ENCODE peak calls at places on chromosomes 6 and 20, in eight cellular contexts. C is stimulated activated CD4-positive, alpha-beta T cell treated with anti-CD3 and anti-CD28 coated beads, Interleukin-1b, Interleukin-23, amount 100 ng/mL, for 1 hour; V is CD8-positive, alpha-beta T cell; H is ureter; A is erythroblast; T is memory B cell; Y is HS-27A; M is AG04450. F is an unnamed sample.

GRCh38 chr6:328184-328670 is 35.9 kb downstream of the DUSP22 start:
- DNase-seq in A (no peak), H (peak; percentile 74), Y (no peak), T (no peak), V (no peak), M (peak; percentile 70), C (no peak), F (no peak)

GRCh38 chr20:19212524-19213502 is at the start of gene SLC24A3:
- DNase-seq in A (peak; percentile 87), H (peak; percentile 86), Y (no peak), M (no peak), C (no peak), V (no peak), T (no peak), F (peak; percentile 92)

GRCh38 chr6:146990821-146991798 is 213.1 kb upstream of the STXBP5 start:
- DNase-seq in H (no peak), M (no peak), C (no peak), V (no peak), Y (no peak), A (peak; percentile 30), T (no peak), F (no peak)

GRCh38 chr6:107102414-107102805 is 12.9 kb downstream of the BEND3 start:
- DNase-seq in H (no peak), T (no peak), M (no peak), A (no peak), V (no peak), C (no peak), Y (no peak), F (no peak)

GRCh38 chr6:98945311-98946005 is 2.3 kb downstream of the FBXL4 start:
- DNase-seq in H (no peak), M (no peak), A (no peak), Y (no peak), T (no peak), C (no peak), V (no peak), F (no peak)

GRCh38 chr6:74579794-74580193 is 626.1 kb downstream of the COL12A1 start:
- DNase-seq in T (no peak), V (no peak), Y (no peak), M (no peak), A (no peak), C (no peak), H (no peak), F (no peak)

GRCh38 chr6:32529697-32530429 is at the start of gene HLA-DRB5:
- DNase-seq in H (peak; percentile 33), M (no peak), V (no peak), C (no peak), A (no peak), T (peak; percentile 70), Y (no peak), F (peak; percentile 83)

GRCh38 chr6:165988757-165989456 is 178.7 kb downstream of the TBXT start:
- DNase-seq in Y (no peak), C (no peak), T (no peak), A (no peak), H (no peak), V (no peak), M (no peak), F (no peak)

GRCh38 chr6:148179786-148180185 is 162.9 kb upstream of the SASH1 start:
- DNase-seq in Y (no peak), T (no peak), V (no peak), A (peak; percentile 9), C (no peak), M (no peak), H (no peak), F (no peak)

GRCh38 chr20:25306991-25307903 is 59.4 kb downstream of the PYGB start:
- DNase-seq in C (no peak), Y (no peak), V (no peak), A (no peak), H (no peak), T (no peak), M (no peak), F (peak; percentile 64)

GRCh38 chr6:53492860-53493634 is 51.9 kb downstream of the GCLC start:
- DNase-seq in M (peak; percentile 36), A (peak; percentile 75), H (no peak), Y (no peak), V (no peak), C (no peak), T (no peak), F (no peak)

GRCh38 chr6:35876902-35877301 is 44.0 kb downstream of the SRPK1 start:
- DNase-seq in M (no peak), Y (no peak), H (no peak), T (no peak), V (no peak), A (no peak), C (no peak), F (no peak)

GRCh38 chr6:154555075-154555677 is 44.7 kb upstream of the CNKSR3 start:
- DNase-seq in A (no peak), C (no peak), Y (no peak), T (no peak), H (no peak), V (no peak), M (no peak), F (no peak)

GRCh38 chr6:46352541-46353267 is 138.5 kb downstream of the RCAN2 start:
- DNase-seq in V (no peak), T (no peak), M (no peak), Y (no peak), H (no peak), C (no peak), A (no peak), F (no peak)

GRCh38 chr6:1475169-1475568 is 85.8 kb downstream of the FOXF2 start:
- DNase-seq in T (no peak), H (no peak), Y (no peak), A (no peak), C (no peak), V (no peak), M (no peak), F (no peak)

GRCh38 chr6:34934516-34934915 is 45.5 kb downstream of the ANKS1A start:
- DNase-seq in Y (no peak), T (no peak), A (no peak), M (no peak), H (no peak), C (no peak), V (no peak), F (no peak)

F was measured in spleen.